ENCODE peak calls at places on chromosomes 4 and X, in six cellular contexts. One of them, this sample, is unnamed.

GRCh38 chrX:63513825-63514574 is 162.9 kb upstream of the SPIN4 start:
- DNase-seq in PC-3: peak; percentile 2
- DNase-seq in endothelial cell of umbilical vein: peak; percentile 74
- DNase-seq in endodermal cell: no peak
- DNase-seq in ovary: no peak
- DNase-seq in lower lobe of right lung: no peak
- DNase-seq in this sample: peak; percentile 84

GRCh38 chrX:8192276-8192675 is 21.2 kb upstream of the VCX2 start:
- DNase-seq in PC-3: no peak
- DNase-seq in endothelial cell of umbilical vein: no peak
- DNase-seq in endodermal cell: no peak
- DNase-seq in ovary: no peak
- DNase-seq in lower lobe of right lung: no peak
- DNase-seq in this sample: no peak

GRCh38 chr4:26273308-26273980 is 47.4 kb upstream of the RBPJ start:
- DNase-seq in PC-3: no peak
- DNase-seq in endothelial cell of umbilical vein: no peak
- DNase-seq in endodermal cell: peak; percentile 75
- DNase-seq in ovary: no peak
- DNase-seq in lower lobe of right lung: peak; percentile 64
- DNase-seq in this sample: no peak

GRCh38 chr4:139014391-139015268 is 951 bp upstream of the NOCT start:
- DNase-seq in PC-3: peak; percentile 89
- DNase-seq in endothelial cell of umbilical vein: peak; percentile 98
- DNase-seq in endodermal cell: peak; percentile 57
- DNase-seq in ovary: no peak
- DNase-seq in lower lobe of right lung: no peak
- DNase-seq in this sample: peak; percentile 97

GRCh38 chr4:7075962-7076693 is 8.3 kb upstream of the GRPEL1 start:
- DNase-seq in PC-3: no peak
- DNase-seq in endothelial cell of umbilical vein: no peak
- DNase-seq in endodermal cell: no peak
- DNase-seq in ovary: no peak
- DNase-seq in lower lobe of right lung: no peak
- DNase-seq in this sample: no peak

GRCh38 chrX:1093586-1094538 is 118.6 kb downstream of the CRLF2 start:
- DNase-seq in PC-3: no peak
- DNase-seq in endothelial cell of umbilical vein: no peak
- DNase-seq in endodermal cell: no peak
- DNase-seq in ovary: no peak
- DNase-seq in lower lobe of right lung: no peak
- DNase-seq in this sample: no peak

GRCh38 chr4:113744667-113745241 is 16.8 kb downstream of the CAMK2D start:
- DNase-seq in PC-3: no peak
- DNase-seq in endothelial cell of umbilical vein: no peak
- DNase-seq in endodermal cell: no peak
- DNase-seq in ovary: no peak
- DNase-seq in lower lobe of right lung: no peak
- DNase-seq in this sample: no peak

GRCh38 chrX:2226906-2227656 is 273.7 kb downstream of the DHRSX start:
- DNase-seq in PC-3: no peak
- DNase-seq in endothelial cell of umbilical vein: no peak
- DNase-seq in endodermal cell: no peak
- DNase-seq in ovary: no peak
- DNase-seq in lower lobe of right lung: no peak
- DNase-seq in this sample: no peak

GRCh38 chrX:136598631-136599030 is 49.3 kb upstream of the CD40LG start:
- DNase-seq in PC-3: no peak
- DNase-seq in endothelial cell of umbilical vein: no peak
- DNase-seq in endodermal cell: no peak
- DNase-seq in ovary: no peak
- DNase-seq in lower lobe of right lung: no peak
- DNase-seq in this sample: no peak

GRCh38 chr4:139934786-139935330 is 219.1 kb downstream of the MAML3 start:
- DNase-seq in PC-3: no peak
- DNase-seq in endothelial cell of umbilical vein: no peak
- DNase-seq in endodermal cell: no peak
- DNase-seq in ovary: no peak
- DNase-seq in lower lobe of right lung: no peak
- DNase-seq in this sample: no peak

GRCh38 chrX:40298569-40298968 is 200.8 kb upstream of the BCOR start:
- DNase-seq in PC-3: no peak
- DNase-seq in endothelial cell of umbilical vein: no peak
- DNase-seq in endodermal cell: peak; percentile 72
- DNase-seq in ovary: peak; percentile 14
- DNase-seq in lower lobe of right lung: no peak
- DNase-seq in this sample: no peak

GRCh38 chr4:127965803-127966175 is 583 bp downstream of the ABHD18 start:
- DNase-seq in PC-3: peak; percentile 33
- DNase-seq in endothelial cell of umbilical vein: no peak
- DNase-seq in endodermal cell: peak; percentile 89
- DNase-seq in ovary: no peak
- DNase-seq in lower lobe of right lung: peak; percentile 64
- DNase-seq in this sample: peak; percentile 13

GRCh38 chr4:186644737-186645261 is 78.9 kb downstream of the FAT1 start:
- DNase-seq in PC-3: no peak
- DNase-seq in endothelial cell of umbilical vein: no peak
- DNase-seq in endodermal cell: no peak
- DNase-seq in ovary: no peak
- DNase-seq in lower lobe of right lung: no peak
- DNase-seq in this sample: peak; percentile 85

GRCh38 chr4:7769936-7770674 is 169.6 kb downstream of the AFAP1 start:
- DNase-seq in PC-3: peak; percentile 15
- DNase-seq in endothelial cell of umbilical vein: peak; percentile 14
- DNase-seq in endodermal cell: peak; percentile 81
- DNase-seq in ovary: no peak
- DNase-seq in lower lobe of right lung: no peak
- DNase-seq in this sample: peak; percentile 51

GRCh38 chrX:122026665-122027064 is 979.3 kb downstream of the GLUD2 start:
- DNase-seq in PC-3: no peak
- DNase-seq in endothelial cell of umbilical vein: no peak
- DNase-seq in endodermal cell: no peak
- DNase-seq in ovary: no peak
- DNase-seq in lower lobe of right lung: no peak
- DNase-seq in this sample: no peak

GRCh38 chrX:39162322-39162721 is 361.1 kb downstream of the MID1IP1 start:
- DNase-seq in PC-3: no peak
- DNase-seq in endothelial cell of umbilical vein: no peak
- DNase-seq in endodermal cell: peak; percentile 59
- DNase-seq in ovary: peak; percentile 25
- DNase-seq in lower lobe of right lung: peak; percentile 53
- DNase-seq in this sample: no peak

GRCh38 chr4:23130845-23131244 is 438.1 kb downstream of the GBA3 start:
- DNase-seq in PC-3: peak; percentile 22
- DNase-seq in endothelial cell of umbilical vein: no peak
- DNase-seq in endodermal cell: no peak
- DNase-seq in ovary: no peak
- DNase-seq in lower lobe of right lung: no peak
- DNase-seq in this sample: no peak

GRCh38 chr4:104749062-104749461 is 254.4 kb upstream of the CXXC4 start:
- DNase-seq in PC-3: peak; percentile 47
- DNase-seq in endothelial cell of umbilical vein: no peak
- DNase-seq in endodermal cell: no peak
- DNase-seq in ovary: no peak
- DNase-seq in lower lobe of right lung: no peak
- DNase-seq in this sample: no peak

GRCh38 chrX:24983931-24984330 is 31.8 kb downstream of the ARX start:
- DNase-seq in PC-3: no peak
- DNase-seq in endothelial cell of umbilical vein: no peak
- DNase-seq in endodermal cell: no peak
- DNase-seq in ovary: no peak
- DNase-seq in lower lobe of right lung: no peak
- DNase-seq in this sample: no peak

GRCh38 chr4:78936989-78937388 is 2.2 kb downstream of the PAQR3 start:
- DNase-seq in PC-3: no peak
- DNase-seq in endothelial cell of umbilical vein: no peak
- DNase-seq in endodermal cell: no peak
- DNase-seq in ovary: no peak
- DNase-seq in lower lobe of right lung: no peak
- DNase-seq in this sample: no peak

GRCh38 chr4:89610236-89610635 is 226.7 kb downstream of the SNCA start:
- DNase-seq in PC-3: no peak
- DNase-seq in endothelial cell of umbilical vein: no peak
- DNase-seq in endodermal cell: peak; percentile 82
- DNase-seq in ovary: no peak
- DNase-seq in lower lobe of right lung: no peak
- DNase-seq in this sample: no peak

GRCh38 chr4:158578476-158578875 is 56.8 kb downstream of the RXFP1 start:
- DNase-seq in PC-3: peak; percentile 59
- DNase-seq in endothelial cell of umbilical vein: peak; percentile 52
- DNase-seq in endodermal cell: no peak
- DNase-seq in ovary: no peak
- DNase-seq in lower lobe of right lung: no peak
- DNase-seq in this sample: peak; percentile 58

GRCh38 chr4:137609693-137610450 is 77.6 kb upstream of the PCDH18 start:
- DNase-seq in PC-3: no peak
- DNase-seq in endothelial cell of umbilical vein: no peak
- DNase-seq in endodermal cell: no peak
- DNase-seq in ovary: no peak
- DNase-seq in lower lobe of right lung: no peak
- DNase-seq in this sample: peak; percentile 53

GRCh38 chr4:65943076-65943475 is 272.8 kb upstream of the EPHA5 start:
- DNase-seq in PC-3: peak; percentile 96
- DNase-seq in endothelial cell of umbilical vein: peak; percentile 56
- DNase-seq in endodermal cell: peak; percentile 52
- DNase-seq in ovary: no peak
- DNase-seq in lower lobe of right lung: no peak
- DNase-seq in this sample: peak; percentile 92

GRCh38 chr4:116925900-116926457 is 159.4 kb downstream of the TRAM1L1 start:
- DNase-seq in PC-3: no peak
- DNase-seq in endothelial cell of umbilical vein: no peak
- DNase-seq in endodermal cell: peak; percentile 86
- DNase-seq in ovary: no peak
- DNase-seq in lower lobe of right lung: peak; percentile 43
- DNase-seq in this sample: no peak

GRCh38 chr4:178316211-178316610 is 874.0 kb upstream of the AGA start:
- DNase-seq in PC-3: no peak
- DNase-seq in endothelial cell of umbilical vein: no peak
- DNase-seq in endodermal cell: no peak
- DNase-seq in ovary: no peak
- DNase-seq in lower lobe of right lung: no peak
- DNase-seq in this sample: no peak

GRCh38 chr4:177109769-177110168 is 199.9 kb upstream of the NEIL3 start:
- DNase-seq in PC-3: no peak
- DNase-seq in endothelial cell of umbilical vein: no peak
- DNase-seq in endodermal cell: no peak
- DNase-seq in ovary: no peak
- DNase-seq in lower lobe of right lung: no peak
- DNase-seq in this sample: no peak

GRCh38 chrX:18558799-18559198 is 113.1 kb downstream of the RS1 start:
- DNase-seq in PC-3: no peak
- DNase-seq in endothelial cell of umbilical vein: no peak
- DNase-seq in endodermal cell: no peak
- DNase-seq in ovary: no peak
- DNase-seq in lower lobe of right lung: no peak
- DNase-seq in this sample: no peak

GRCh38 chrX:46961574-46962279 is 49.5 kb downstream of the JADE3 start:
- DNase-seq in PC-3: no peak
- DNase-seq in endothelial cell of umbilical vein: no peak
- DNase-seq in endodermal cell: no peak
- DNase-seq in ovary: no peak
- DNase-seq in lower lobe of right lung: no peak
- DNase-seq in this sample: no peak

GRCh38 chr4:80201326-80202151 is 4.2 kb downstream of the PRDM8 start:
- DNase-seq in PC-3: no peak
- DNase-seq in endothelial cell of umbilical vein: peak; percentile 51
- DNase-seq in endodermal cell: peak; percentile 52
- DNase-seq in ovary: peak; percentile 70
- DNase-seq in lower lobe of right lung: peak; percentile 65
- DNase-seq in this sample: peak; percentile 54
- H3K4me3 ChIP-seq in PC-3: no peak overlapping the region
- H3K4me3 ChIP-seq in endothelial cell of umbilical vein: no peak overlapping the region
- H3K4me3 ChIP-seq in endodermal cell: no peak overlapping the region
- H3K4me3 ChIP-seq in ovary: peak overlapping the region; percentile 68
- H3K4me3 ChIP-seq in lower lobe of right lung: peak overlapping the region; percentile 57
- H3K4me3 ChIP-seq in this sample: peak overlapping the region; percentile 59

GRCh38 chr4:94714360-94714759 is 43.4 kb upstream of the BMPR1B start:
- DNase-seq in PC-3: no peak
- DNase-seq in endothelial cell of umbilical vein: no peak
- DNase-seq in endodermal cell: no peak
- DNase-seq in ovary: no peak
- DNase-seq in lower lobe of right lung: no peak
- DNase-seq in this sample: no peak

GRCh38 chr4:94711635-94712034 is 46.1 kb upstream of the BMPR1B start:
- DNase-seq in PC-3: no peak
- DNase-seq in endothelial cell of umbilical vein: no peak
- DNase-seq in endodermal cell: no peak
- DNase-seq in ovary: no peak
- DNase-seq in lower lobe of right lung: no peak
- DNase-seq in this sample: no peak

GRCh38 chr4:94714761-94715160 is 43.0 kb upstream of the BMPR1B start:
- DNase-seq in PC-3: no peak
- DNase-seq in endothelial cell of umbilical vein: peak; percentile 52
- DNase-seq in endodermal cell: no peak
- DNase-seq in ovary: no peak
- DNase-seq in lower lobe of right lung: no peak
- DNase-seq in this sample: peak; percentile 39
- H3K4me3 ChIP-seq in PC-3: no peak overlapping the region
- H3K4me3 ChIP-seq in endothelial cell of umbilical vein: no peak overlapping the region
- H3K4me3 ChIP-seq in endodermal cell: no peak overlapping the region
- H3K4me3 ChIP-seq in ovary: no peak overlapping the region
- H3K4me3 ChIP-seq in lower lobe of right lung: no peak overlapping the region
- H3K4me3 ChIP-seq in this sample: no peak overlapping the region

GRCh38 chr4:41213563-41214157 is 682 bp downstream of the APBB2 start:
- DNase-seq in PC-3: no peak
- DNase-seq in endothelial cell of umbilical vein: peak; percentile 37
- DNase-seq in endodermal cell: no peak
- DNase-seq in ovary: peak; percentile 37
- DNase-seq in lower lobe of right lung: no peak
- DNase-seq in this sample: no peak

GRCh38 chr4:41216294-41217019 is 2.1 kb upstream of the APBB2 start:
- DNase-seq in PC-3: peak; percentile 83
- DNase-seq in endothelial cell of umbilical vein: peak; percentile 86
- DNase-seq in endodermal cell: peak; percentile 97
- DNase-seq in ovary: peak; percentile 81
- DNase-seq in lower lobe of right lung: peak; percentile 89
- DNase-seq in this sample: peak; percentile 76

GRCh38 chr4:41215969-41216293 is 1.6 kb upstream of the APBB2 start:
- DNase-seq in PC-3: no peak
- DNase-seq in endothelial cell of umbilical vein: peak; percentile 52
- DNase-seq in endodermal cell: no peak
- DNase-seq in ovary: no peak
- DNase-seq in lower lobe of right lung: no peak
- DNase-seq in this sample: no peak

GRCh38 chr4:41214158-41215146 is at the start of gene APBB2:
- DNase-seq in PC-3: peak; percentile 96
- DNase-seq in endothelial cell of umbilical vein: peak; percentile 98
- DNase-seq in endodermal cell: peak; percentile 99
- DNase-seq in ovary: peak; percentile 97
- DNase-seq in lower lobe of right lung: peak; percentile 95
- DNase-seq in this sample: peak; percentile 98

GRCh38 chr4:41215155-41215554 is 813 bp upstream of the APBB2 start:
- DNase-seq in PC-3: no peak
- DNase-seq in endothelial cell of umbilical vein: peak; percentile 39
- DNase-seq in endodermal cell: peak; percentile 61
- DNase-seq in ovary: no peak
- DNase-seq in lower lobe of right lung: no peak
- DNase-seq in this sample: no peak
- H3K4me3 ChIP-seq in PC-3: peak overlapping the region; percentile 57
- H3K4me3 ChIP-seq in endothelial cell of umbilical vein: no peak overlapping the region
- H3K4me3 ChIP-seq in endodermal cell: no peak overlapping the region
- H3K4me3 ChIP-seq in ovary: no peak overlapping the region
- H3K4me3 ChIP-seq in lower lobe of right lung: peak overlapping the region; percentile 82
- H3K4me3 ChIP-seq in this sample: no peak overlapping the region

GRCh38 chr4:119626943-119627266 is 1.7 kb downstream of the PDE5A start:
- DNase-seq in PC-3: no peak
- DNase-seq in endothelial cell of umbilical vein: no peak
- DNase-seq in endodermal cell: no peak
- DNase-seq in ovary: no peak
- DNase-seq in lower lobe of right lung: no peak
- DNase-seq in this sample: no peak
- H3K4me3 ChIP-seq in PC-3: peak overlapping the region; percentile 98
- H3K4me3 ChIP-seq in endothelial cell of umbilical vein: peak overlapping the region; percentile 71
- H3K4me3 ChIP-seq in endodermal cell: peak overlapping the region; percentile 84
- H3K4me3 ChIP-seq in ovary: peak overlapping the region; percentile 70
- H3K4me3 ChIP-seq in lower lobe of right lung: peak overlapping the region; percentile 77
- H3K4me3 ChIP-seq in this sample: peak overlapping the region; percentile 75

This sample was measured in fibroblast of pulmonary artery.